ENCODE peak calls at places on chromosomes 5 and 9, in five cellular contexts. One of them, this sample, is unnamed. For H3K27me3, the result is how much of the 10 kb centered on the place peaks cover.

GRCh38 chr5:179231309-179231708 is 114.0 kb downstream of the ADAMTS2 start:
- DNase-seq in mammary epithelial cell: no peak
- DNase-seq in sigmoid colon: peak
- DNase-seq in neural progenitor cell: no peak
- DNase-seq in GM23338: no peak
- DNase-seq in this sample: no peak

GRCh38 chr5:1568201-1568979 is 44.6 kb upstream of the LPCAT1 start:
- DNase-seq in mammary epithelial cell: peak
- DNase-seq in sigmoid colon: peak
- DNase-seq in neural progenitor cell: no peak
- DNase-seq in GM23338: no peak
- DNase-seq in this sample: no peak

GRCh38 chr5:172775326-172776234 is 4.6 kb upstream of the DUSP1 start:
- DNase-seq in mammary epithelial cell: peak
- DNase-seq in sigmoid colon: peak
- DNase-seq in neural progenitor cell: no peak
- DNase-seq in GM23338: no peak
- DNase-seq in this sample: no peak

GRCh38 chr5:64947031-64947430 is 178.3 kb downstream of the CWC27 start:
- DNase-seq in mammary epithelial cell: peak
- DNase-seq in sigmoid colon: no peak
- DNase-seq in neural progenitor cell: no peak
- DNase-seq in GM23338: no peak
- DNase-seq in this sample: no peak

GRCh38 chr5:173707392-173707791 is 90.9 kb upstream of the BOD1 start:
- DNase-seq in mammary epithelial cell: peak
- DNase-seq in sigmoid colon: no peak
- DNase-seq in neural progenitor cell: no peak
- DNase-seq in GM23338: no peak
- DNase-seq in this sample: peak

GRCh38 chr5:173310861-173311515 is 17.2 kb downstream of the STC2 start:
- DNase-seq in mammary epithelial cell: no peak
- DNase-seq in sigmoid colon: peak
- DNase-seq in neural progenitor cell: no peak
- DNase-seq in GM23338: no peak
- DNase-seq in this sample: no peak

GRCh38 chr9:114994716-114995115 is 64.3 kb upstream of the TNFSF8 start:
- DNase-seq in mammary epithelial cell: no peak
- DNase-seq in sigmoid colon: no peak
- DNase-seq in neural progenitor cell: no peak
- DNase-seq in GM23338: no peak
- DNase-seq in this sample: no peak

GRCh38 chr5:67095346-67095871 is 101.2 kb downstream of the CD180 start:
- DNase-seq in mammary epithelial cell: peak
- DNase-seq in sigmoid colon: peak
- DNase-seq in neural progenitor cell: peak
- DNase-seq in GM23338: peak
- DNase-seq in this sample: peak

GRCh38 chr9:95491543-95492330 is 25.0 kb downstream of the PTCH1 start:
- DNase-seq in mammary epithelial cell: no peak
- DNase-seq in sigmoid colon: no peak
- DNase-seq in neural progenitor cell: no peak
- DNase-seq in GM23338: no peak
- DNase-seq in this sample: no peak

GRCh38 chr5:134543820-134544692 is 18.6 kb downstream of the JADE2 start:
- DNase-seq in mammary epithelial cell: no peak
- DNase-seq in sigmoid colon: no peak
- DNase-seq in neural progenitor cell: no peak
- DNase-seq in GM23338: no peak
- DNase-seq in this sample: no peak

GRCh38 chr9:97411789-97412627 is at the start of gene TDRD7:
- DNase-seq in mammary epithelial cell: peak
- DNase-seq in sigmoid colon: peak
- DNase-seq in neural progenitor cell: peak
- DNase-seq in GM23338: peak
- DNase-seq in this sample: peak

GRCh38 chr9:121577201-121577600 is 74.2 kb upstream of the DAB2IP start:
- DNase-seq in mammary epithelial cell: no peak
- DNase-seq in sigmoid colon: peak
- DNase-seq in neural progenitor cell: no peak
- DNase-seq in GM23338: no peak
- DNase-seq in this sample: no peak

GRCh38 chr9:99998266-99998665 is 91.8 kb downstream of the STX17 start:
- DNase-seq in mammary epithelial cell: no peak
- DNase-seq in sigmoid colon: no peak
- DNase-seq in neural progenitor cell: no peak
- DNase-seq in GM23338: peak
- DNase-seq in this sample: no peak

GRCh38 chr9:71858812-71859211 is 52.2 kb downstream of the ABHD17B start:
- DNase-seq in mammary epithelial cell: peak
- DNase-seq in sigmoid colon: no peak
- DNase-seq in neural progenitor cell: no peak
- DNase-seq in GM23338: no peak
- DNase-seq in this sample: no peak

GRCh38 chr9:14690986-14691730 is 2.1 kb downstream of the ZDHHC21 start:
- DNase-seq in mammary epithelial cell: no peak
- DNase-seq in sigmoid colon: no peak
- DNase-seq in neural progenitor cell: no peak
- DNase-seq in GM23338: no peak
- DNase-seq in this sample: no peak

GRCh38 chr5:181121675-181122561 is 9.1 kb downstream of the OR2V1 start:
- DNase-seq in mammary epithelial cell: no peak
- DNase-seq in sigmoid colon: peak
- DNase-seq in neural progenitor cell: no peak
- DNase-seq in GM23338: peak
- DNase-seq in this sample: no peak

GRCh38 chr5:157365732-157366131 is 94.3 kb upstream of the NIPAL4 start:
- DNase-seq in mammary epithelial cell: no peak
- DNase-seq in sigmoid colon: no peak
- DNase-seq in neural progenitor cell: no peak
- DNase-seq in GM23338: no peak
- DNase-seq in this sample: no peak

GRCh38 chr5:172113036-172113435 is 75.0 kb downstream of the STK10 start:
- DNase-seq in mammary epithelial cell: no peak
- DNase-seq in sigmoid colon: no peak
- DNase-seq in neural progenitor cell: no peak
- DNase-seq in GM23338: no peak
- DNase-seq in this sample: no peak

GRCh38 chr5:56350030-56350594 is 117.0 kb upstream of the ANKRD55 start:
- DNase-seq in mammary epithelial cell: no peak
- DNase-seq in sigmoid colon: no peak
- DNase-seq in neural progenitor cell: no peak
- DNase-seq in GM23338: no peak
- DNase-seq in this sample: no peak

GRCh38 chr5:21919417-21920022 is 933.6 kb downstream of the CDH12 start:
- DNase-seq in mammary epithelial cell: peak
- DNase-seq in sigmoid colon: no peak
- DNase-seq in neural progenitor cell: peak
- DNase-seq in GM23338: peak
- DNase-seq in this sample: no peak

GRCh38 chr9:16223074-16223871 is 647.2 kb downstream of the BNC2 start:
- DNase-seq in mammary epithelial cell: no peak
- DNase-seq in sigmoid colon: peak
- DNase-seq in neural progenitor cell: no peak
- DNase-seq in GM23338: no peak
- DNase-seq in this sample: no peak

DNA sequence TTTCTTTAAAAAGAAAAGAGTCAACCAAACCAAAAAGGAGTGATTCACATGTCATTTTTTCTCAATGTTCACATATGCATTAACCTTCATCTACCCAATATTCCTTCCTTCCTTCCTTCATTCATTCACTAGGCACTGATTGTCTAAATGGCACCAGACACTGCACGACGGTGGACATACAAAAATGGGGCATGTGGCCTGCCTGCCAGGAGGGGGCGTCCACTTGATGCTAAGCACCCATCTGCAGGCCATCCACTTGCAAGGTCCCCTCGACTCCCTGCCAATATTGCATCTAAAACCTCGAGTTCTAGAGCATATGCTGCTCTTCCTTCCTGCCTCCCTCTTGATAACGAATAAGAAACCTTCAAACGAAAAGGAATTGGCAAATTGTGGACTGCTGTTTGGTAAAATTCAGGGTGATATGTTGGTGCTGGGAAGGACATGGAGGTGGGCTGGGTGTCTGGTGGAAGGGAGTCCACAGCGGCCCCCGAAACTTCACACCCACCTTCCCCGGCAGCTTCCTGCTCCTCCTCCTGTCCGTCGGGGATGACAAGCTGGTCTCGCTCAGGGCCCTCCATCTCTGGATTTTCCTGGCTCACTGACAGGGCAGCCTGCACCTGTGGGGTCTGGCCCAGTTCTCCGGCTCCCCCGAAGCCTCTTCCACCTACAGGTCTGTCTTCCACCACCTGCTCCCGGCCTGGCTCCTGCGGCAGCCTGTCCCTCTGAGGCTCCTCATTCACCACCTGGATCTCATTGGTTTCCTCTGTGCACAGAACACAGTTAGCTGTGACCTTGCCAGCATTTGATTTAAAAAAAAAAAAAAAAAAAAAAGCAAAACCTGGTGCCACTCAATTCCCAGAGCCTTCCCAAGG is 64.3 kb downstream of the GOLM1 start:
- DNase-seq in mammary epithelial cell: peak
- DNase-seq in sigmoid colon: no peak
- DNase-seq in neural progenitor cell: peak
- DNase-seq in GM23338: peak
- DNase-seq in this sample: no peak
- TF ChIP-seq CTCF in mammary epithelial cell: peak
- TF ChIP-seq CTCF in sigmoid colon: peak
- TF ChIP-seq CTCF in neural progenitor cell: peak
- TF ChIP-seq CTCF in GM23338: peak
- TF ChIP-seq CTCF in this sample: no peak

GRCh38 chr5:69491027-69491426 is 1.6 kb upstream of the OCLN start:
- DNase-seq in mammary epithelial cell: no peak
- DNase-seq in sigmoid colon: no peak
- DNase-seq in neural progenitor cell: no peak
- DNase-seq in GM23338: no peak
- DNase-seq in this sample: no peak
- H3K27me3 ChIP-seq in mammary epithelial cell: under half
- H3K27me3 ChIP-seq in sigmoid colon: under half
- H3K27me3 ChIP-seq in neural progenitor cell: under half
- H3K27me3 ChIP-seq in GM23338: under half
- H3K27me3 ChIP-seq in this sample: under half

DNA sequence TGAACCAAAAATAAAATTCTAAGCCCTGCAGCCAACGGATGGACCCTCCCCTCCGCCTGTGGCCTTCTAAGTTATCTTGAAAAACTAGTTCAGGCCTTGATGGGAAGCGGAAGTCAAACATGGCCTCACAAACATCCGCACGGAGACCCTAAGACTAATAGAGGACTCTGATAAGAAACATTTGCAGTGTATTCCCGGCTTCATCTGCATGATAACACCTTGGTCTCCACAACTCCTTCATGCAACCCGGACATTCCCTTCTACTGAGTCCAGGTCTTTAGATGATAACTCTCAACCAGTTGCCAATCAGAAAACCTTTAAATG is 770 bp upstream of the DAP start:
- DNase-seq in mammary epithelial cell: no peak
- DNase-seq in sigmoid colon: no peak
- DNase-seq in neural progenitor cell: no peak
- DNase-seq in GM23338: no peak
- DNase-seq in this sample: no peak
- H3K4me3 ChIP-seq in mammary epithelial cell: no peak
- H3K4me3 ChIP-seq in sigmoid colon: peak
- H3K4me3 ChIP-seq in neural progenitor cell: peak
- H3K4me3 ChIP-seq in GM23338: peak
- H3K4me3 ChIP-seq in this sample: peak

DNA sequence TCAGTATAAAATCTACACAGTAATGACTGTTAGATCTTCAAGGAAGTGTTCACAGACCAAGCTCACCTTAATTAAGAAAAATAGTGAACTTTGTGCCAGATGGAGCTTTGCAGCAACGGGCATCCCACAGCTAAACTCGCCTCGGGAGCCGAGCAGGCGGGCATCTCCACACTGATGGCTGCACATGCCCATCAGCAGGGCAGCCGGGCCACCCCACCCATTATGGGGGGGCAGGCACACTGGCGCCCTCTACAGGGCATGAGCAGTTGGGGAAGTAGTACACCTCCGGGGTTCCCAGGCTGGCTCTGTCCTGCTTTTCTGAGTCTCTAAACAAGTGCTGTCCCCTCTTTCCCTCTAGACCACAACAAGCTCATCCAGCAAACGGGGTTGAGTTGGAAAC is 21.6 kb downstream of the ANKS6 start:
- DNase-seq in mammary epithelial cell: no peak
- DNase-seq in sigmoid colon: no peak
- DNase-seq in neural progenitor cell: peak
- DNase-seq in GM23338: peak
- DNase-seq in this sample: no peak
- TF ChIP-seq CTCF in mammary epithelial cell: peak
- TF ChIP-seq CTCF in sigmoid colon: no peak
- TF ChIP-seq CTCF in neural progenitor cell: peak
- TF ChIP-seq CTCF in GM23338: peak
- TF ChIP-seq CTCF in this sample: no peak

DNA sequence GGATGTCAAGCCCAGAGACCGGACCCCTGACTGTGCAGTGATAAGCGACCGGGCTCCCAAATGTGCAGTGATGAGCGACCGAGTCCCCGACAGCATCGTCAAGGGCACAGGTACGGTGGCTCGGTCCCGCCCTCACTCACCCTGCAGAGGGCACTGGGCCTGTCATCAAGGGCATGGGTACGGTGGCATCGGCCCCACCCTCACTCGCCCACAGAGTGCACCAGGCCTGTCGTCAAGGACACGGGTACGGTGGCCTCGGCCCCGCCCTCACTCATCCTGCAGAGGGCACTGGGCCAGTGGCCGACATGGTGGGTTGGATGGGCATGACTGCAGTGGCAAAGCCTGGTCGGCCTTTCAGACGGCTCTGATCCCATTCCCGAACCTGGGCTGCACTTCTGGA is 9.7 kb upstream of the LRRC14B start:
- DNase-seq in mammary epithelial cell: no peak
- DNase-seq in sigmoid colon: no peak
- DNase-seq in neural progenitor cell: no peak
- DNase-seq in GM23338: no peak
- DNase-seq in this sample: no peak
- H3K27me3 ChIP-seq in mammary epithelial cell: under half
- H3K27me3 ChIP-seq in sigmoid colon: under half
- H3K27me3 ChIP-seq in neural progenitor cell: under half
- H3K27me3 ChIP-seq in GM23338: under half
- H3K27me3 ChIP-seq in this sample: under half